ENCODE peak calls at places on chromosome 6, in seven cellular contexts. S, X, K, I, B, T and M are unnamed samples.

GRCh38 chr6:3259491-3259958 is 778 bp downstream of the PSMG4 start:
- DNase-seq in S (no peak), X (peak; percentile 41), K (no peak), I (no peak), B (peak; percentile 56), T (peak; percentile 49), M (peak; percentile 54)

GRCh38 chr6:140579918-140580317 is 1205.5 kb upstream of the CITED2 start:
- DNase-seq in S (no peak), X (no peak), K (no peak), I (no peak), B (no peak), T (no peak), M (no peak)

GRCh38 chr6:108160009-108160408 is 5.8 kb upstream of the NR2E1 start:
- DNase-seq in S (no peak), X (no peak), K (no peak), I (no peak), B (no peak), T (no peak), M (no peak)

GRCh38 chr6:144559865-144560603 is 274.9 kb downstream of the UTRN start:
- DNase-seq in S (no peak), X (peak; percentile 38), K (no peak), I (no peak), B (no peak), T (no peak), M (no peak)

GRCh38 chr6:79719248-79719975 is 88.3 kb downstream of the SH3BGRL2 start:
- DNase-seq in S (no peak), X (peak; percentile 41), K (no peak), I (no peak), B (peak; percentile 10), T (peak; percentile 13), M (peak; percentile 41)

GRCh38 chr6:20483902-20484497 is 50.3 kb upstream of the CDKAL1 start:
- DNase-seq in S (no peak), X (no peak), K (no peak), I (no peak), B (no peak), T (no peak), M (no peak)

GRCh38 chr6:24520929-24521546 is 26.3 kb downstream of the ALDH5A1 start:
- DNase-seq in S (no peak), X (peak; percentile 19), K (no peak), I (peak; percentile 24), B (peak; percentile 65), T (peak; percentile 43), M (peak; percentile 56)

GRCh38 chr6:80388515-80388914 is 282.0 kb downstream of the BCKDHB start:
- DNase-seq in S (no peak), X (no peak), K (no peak), I (no peak), B (no peak), T (no peak), M (no peak)

GRCh38 chr6:7261030-7261841 is 51.8 kb downstream of the SSR1 start:
- DNase-seq in S (peak; percentile 90), X (peak; percentile 80), K (no peak), I (peak; percentile 89), B (peak; percentile 89), T (peak; percentile 93), M (peak; percentile 84)

GRCh38 chr6:10482636-10483257 is 38.4 kb upstream of the GCNT2 start:
- DNase-seq in S (no peak), X (no peak), K (no peak), I (no peak), B (no peak), T (no peak), M (no peak)

GRCh38 chr6:75331134-75331533 is 46.5 kb upstream of the TMEM30A start:
- DNase-seq in S (no peak), X (peak; percentile 62), K (no peak), I (no peak), B (no peak), T (no peak), M (no peak)

GRCh38 chr6:107957165-107957908 is 671 bp downstream of the SEC63 start:
- DNase-seq in S (peak; percentile 37), X (peak; percentile 77), K (no peak), I (peak; percentile 57), B (peak; percentile 67), T (peak; percentile 44), M (peak; percentile 46)

GRCh38 chr6:51394061-51394460 is 575.4 kb downstream of the TFAP2B start:
- DNase-seq in S (no peak), X (no peak), K (no peak), I (no peak), B (no peak), T (no peak), M (no peak)
- TF ChIP-seq POLR2A in S (no peak), X (no peak), K (no peak), I (no peak), B (no peak), T (no peak), M (no peak)

GRCh38 chr6:43639984-43640800 is 4.6 kb downstream of the MAD2L1BP start:
- DNase-seq in S (no peak), X (no peak), K (no peak), I (no peak), B (no peak), T (no peak), M (no peak)

GRCh38 chr6:43634702-43635303 is 837 bp upstream of the MAD2L1BP start:
- DNase-seq in S (no peak), X (no peak), K (no peak), I (no peak), B (no peak), T (no peak), M (no peak)

GRCh38 chr6:43636312-43636667 is 650 bp downstream of the MAD2L1BP start:
- DNase-seq in S (no peak), X (peak; percentile 11), K (no peak), I (no peak), B (no peak), T (peak; percentile 28), M (no peak)

GRCh38 chr6:43630980-43631619 is 2.0 kb upstream of the GTPBP2 start:
- DNase-seq in S (no peak), X (no peak), K (no peak), I (no peak), B (no peak), T (no peak), M (no peak)

DNA sequence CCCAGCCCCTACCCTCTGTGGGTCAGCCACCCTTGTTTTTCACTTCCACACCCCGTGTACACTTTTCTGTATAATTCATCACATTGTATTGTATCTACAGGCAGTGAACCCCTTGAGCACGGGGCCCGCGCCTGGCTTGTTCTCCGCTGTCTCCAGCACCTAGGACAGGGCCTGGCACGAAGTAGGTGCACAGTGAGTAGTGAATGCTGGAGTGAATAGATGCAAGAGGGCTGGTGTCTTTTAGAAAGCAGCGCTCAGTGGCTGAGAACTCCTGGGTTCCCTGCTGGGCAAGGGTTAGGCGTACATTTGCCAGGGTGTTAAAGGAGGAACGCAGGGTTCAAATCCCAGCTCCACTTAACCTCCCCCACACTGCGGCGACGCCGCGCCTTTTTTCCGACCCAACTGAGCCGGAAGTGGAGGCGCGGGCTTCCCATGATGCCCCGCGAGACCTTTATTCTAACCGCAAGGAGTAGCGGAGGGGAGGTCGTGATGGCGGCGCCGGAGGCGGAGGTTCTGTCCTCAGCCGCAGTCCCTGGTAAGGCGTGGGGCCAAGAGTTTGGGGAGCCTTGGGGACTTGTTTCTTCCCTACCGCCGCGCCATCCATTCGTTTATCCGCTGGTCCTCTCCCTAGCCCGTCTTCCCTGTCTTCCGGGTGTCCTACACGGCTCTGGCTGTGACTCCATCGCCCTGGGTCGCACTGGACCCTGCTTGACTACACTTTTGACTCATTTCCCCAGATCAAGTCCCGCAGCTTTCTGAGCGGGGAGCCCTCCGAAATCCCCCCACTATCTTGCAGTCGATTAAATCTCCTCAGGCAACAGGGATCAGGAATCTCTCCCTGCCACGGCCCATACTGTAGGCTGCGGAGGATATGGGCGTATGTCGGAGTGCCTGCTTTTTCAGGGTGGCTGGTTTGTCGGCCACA is at the start of gene MAD2L1BP:
- DNase-seq in S (peak; percentile 56), X (peak; percentile 63), K (peak; percentile 33), I (peak; percentile 82), B (peak; percentile 91), T (peak; percentile 78), M (peak; percentile 89)
- H3K4me1 ChIP-seq in S (no peaks in the 10 kb centered on the region), X (peaks cover 9% of the 10 kb centered on the region), K (peaks cover 9% of the 10 kb centered on the region), I (peaks cover 14% of the 10 kb centered on the region), B (peaks cover 36% of the 10 kb centered on the region), T (peaks cover 14% of the 10 kb centered on the region), M (peaks cover 39% of the 10 kb centered on the region)

DNA sequence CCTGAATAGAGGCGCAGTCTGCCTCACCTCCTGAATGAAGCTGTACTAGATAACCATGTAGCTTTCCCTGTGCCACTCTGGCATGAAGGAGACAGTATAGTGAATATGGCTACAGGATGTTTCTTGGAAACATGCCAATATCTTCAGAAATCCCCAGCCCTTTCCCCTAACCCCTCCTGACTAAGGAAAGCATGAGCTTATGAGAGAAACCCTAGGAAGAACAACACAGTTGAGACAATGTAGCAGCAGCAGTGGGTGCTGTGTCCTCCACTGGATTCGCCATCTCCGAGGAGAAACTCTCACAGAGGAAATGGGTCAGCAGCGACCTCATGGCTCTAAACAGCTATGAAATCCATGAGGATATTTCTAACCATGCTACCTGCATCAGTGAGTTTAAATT is 6.7 kb downstream of the HLA-DQA1 start:
- DNase-seq in S (no peak), X (no peak), K (no peak), I (no peak), B (no peak), T (no peak), M (no peak)
- TF ChIP-seq POLR2A in S (no peak), X (no peak), K (peak; percentile 61), I (no peak), B (no peak), T (no peak), M (no peak)

GRCh38 chr6:166936079-166936787 is 20.1 kb downstream of the RNASET2 start:
- DNase-seq in S (peak; percentile 16), X (no peak), K (no peak), I (no peak), B (no peak), T (no peak), M (no peak)
- H3K4me1 ChIP-seq in S (no peaks in the 10 kb centered on the region), X (no peaks in the 10 kb centered on the region), K (no peaks in the 10 kb centered on the region), I (no peaks in the 10 kb centered on the region), B (no peaks in the 10 kb centered on the region), T (no peaks in the 10 kb centered on the region), M (no peaks in the 10 kb centered on the region)

GRCh38 chr6:151804585-151805285 is 2.7 kb upstream of the ESR1 start:
- DNase-seq in S (no peak), X (no peak), K (no peak), I (no peak), B (no peak), T (no peak), M (no peak)

GRCh38 chr6:151805286-151805840 is 2.1 kb upstream of the ESR1 start:
- DNase-seq in S (no peak), X (no peak), K (no peak), I (no peak), B (no peak), T (peak; percentile 42), M (no peak)

GRCh38 chr6:151806757-151807512 is 547 bp upstream of the ESR1 start:
- DNase-seq in S (no peak), X (no peak), K (no peak), I (no peak), B (no peak), T (no peak), M (no peak)

GRCh38 chr6:151808331-151809241 is 1.1 kb downstream of the ESR1 start:
- DNase-seq in S (no peak), X (no peak), K (no peak), I (no peak), B (peak; percentile 38), T (peak; percentile 41), M (no peak)

GRCh38 chr6:151807513-151808330 is at the start of gene ESR1:
- DNase-seq in S (peak; percentile 53), X (no peak), K (no peak), I (no peak), B (peak; percentile 41), T (peak; percentile 50), M (peak; percentile 28)
- TF ChIP-seq POLR2A in S (no peak), X (no peak), K (no peak), I (no peak), B (no peak), T (no peak), M (no peak)

GRCh38 chr6:149471801-149472200 is 13.0 kb downstream of the ZC3H12D start:
- DNase-seq in S (no peak), X (no peak), K (no peak), I (no peak), B (no peak), T (peak; percentile 28), M (no peak)
- H3K4me1 ChIP-seq in S (no peaks in the 10 kb centered on the region), X (no peaks in the 10 kb centered on the region), K (peaks cover 79% of the 10 kb centered on the region), I (no peaks in the 10 kb centered on the region), B (peaks cover 4% of the 10 kb centered on the region), T (peaks cover 16% of the 10 kb centered on the region), M (no peaks in the 10 kb centered on the region)